ENCODE peak calls at places on chromosomes 5 and 9, in four cellular contexts. Y is AG04450, N is naive B cell, L is cardiac muscle cell. Z is an unnamed sample.

GRCh38 chr9:126665696-126666035 is 51.9 kb downstream of the LMX1B start:
- DNase-seq in L (no peak), N (no peak), Y (no peak), Z (no peak)

GRCh38 chr5:96344678-96345612 is 88.1 kb downstream of the PCSK1 start:
- DNase-seq in Y (peak; percentile 66), N (no peak), L (peak; percentile 90), Z (peak; percentile 91)

GRCh38 chr9:123866497-123866896 is 63.4 kb downstream of the DENND1A start:
- DNase-seq in L (peak; percentile 80), Y (no peak), N (no peak), Z (no peak)

GRCh38 chr9:121316852-121317373 is 49.0 kb downstream of the GSN start:
- DNase-seq in L (no peak), Y (no peak), N (no peak), Z (no peak)

GRCh38 chr5:142684508-142685031 is 1.3 kb downstream of the FGF1 start:
- DNase-seq in L (peak; percentile 26), Y (no peak), N (no peak), Z (peak; percentile 81)

GRCh38 chr9:132651259-132651658 is 18.5 kb downstream of the DDX31 start:
- DNase-seq in N (no peak), Y (peak; percentile 90), L (peak; percentile 95), Z (peak; percentile 48)

GRCh38 chr9:108562176-108562575 is 293.6 kb downstream of the ACTL7B start:
- DNase-seq in N (no peak), Y (no peak), L (no peak), Z (no peak)

GRCh38 chr9:35749515-35750255 is 598 bp downstream of the RGP1 start:
- DNase-seq in L (no peak), Y (no peak), N (no peak), Z (peak; percentile 69)

GRCh38 chr5:124599048-124599973 is 147.1 kb downstream of the ZNF608 start:
- DNase-seq in N (peak; percentile 68), L (peak; percentile 77), Y (no peak), Z (peak; percentile 95)